ENCODE peak calls at places on chromosomes 1 and 21, in eight cellular contexts. A, G, B, H, P, L, S and Z are unnamed samples.

GRCh38 chr1:167713330-167714081 is 8.3 kb upstream of the MPZL1 start:
- DNase-seq in P (no peak), A (peak), L (no peak), G (peak), B (no peak), H (peak), S (no peak), Z (no peak)

GRCh38 chr1:101203812-101204540 is 32.8 kb upstream of the S1PR1 start:
- DNase-seq in B (no peak), G (peak), P (no peak), S (no peak), H (no peak), A (no peak), L (no peak), Z (no peak)

GRCh38 chr1:176931526-176931925 is 233.0 kb downstream of the ASTN1 start:
- DNase-seq in B (no peak), A (no peak), G (no peak), P (no peak), H (no peak), L (no peak), S (no peak), Z (no peak)

GRCh38 chr1:17742590-17742989 is 12.5 kb upstream of the ACTL8 start:
- DNase-seq in A (no peak), G (peak), H (no peak), B (no peak), S (no peak), P (no peak), L (no peak), Z (no peak)

GRCh38 chr1:98323906-98324358 is 337.6 kb upstream of the SNX7 start:
- DNase-seq in B (peak), H (peak), G (no peak), S (no peak), A (peak), L (no peak), P (peak), Z (no peak)

GRCh38 chr1:153936011-153936802 is 10.3 kb downstream of the DENND4B start:
- DNase-seq in S (no peak), A (no peak), G (peak), L (no peak), P (no peak), B (no peak), H (no peak), Z (no peak)

GRCh38 chr1:200610846-200611245 is 9.7 kb downstream of the KIF14 start:
- DNase-seq in G (no peak), H (no peak), A (no peak), S (no peak), P (no peak), B (no peak), L (no peak), Z (no peak)

GRCh38 chr1:229102741-229103480 is 168.0 kb upstream of the RAB4A start:
- DNase-seq in L (no peak), P (no peak), S (no peak), A (no peak), B (no peak), G (no peak), H (peak), Z (no peak)

GRCh38 chr1:165871311-165872067 is 44.1 kb downstream of the UCK2 start:
- DNase-seq in A (peak), P (peak), B (peak), L (peak), H (peak), S (peak), G (no peak), Z (no peak)

GRCh38 chr1:96424882-96425281 is 296.7 kb upstream of the PTBP2 start:
- DNase-seq in A (no peak), S (no peak), B (no peak), G (no peak), H (no peak), P (no peak), L (no peak), Z (no peak)

GRCh38 chr1:201904579-201904978 is 15.9 kb downstream of the SHISA4 start:
- DNase-seq in P (no peak), G (no peak), S (no peak), B (no peak), A (peak), L (no peak), H (peak), Z (peak)

GRCh38 chr1:201906336-201906735 is 17.6 kb downstream of the SHISA4 start:
- DNase-seq in A (no peak), G (no peak), P (no peak), B (no peak), H (no peak), S (no peak), L (no peak), Z (no peak)

GRCh38 chr1:201907621-201908020 is 18.9 kb downstream of the SHISA4 start:
- DNase-seq in H (no peak), G (no peak), A (no peak), B (no peak), P (no peak), L (no peak), S (no peak), Z (no peak)

GRCh38 chr1:201903135-201903534 is 14.4 kb downstream of the SHISA4 start:
- DNase-seq in H (no peak), G (no peak), B (no peak), A (peak), L (no peak), S (no peak), P (no peak), Z (no peak)

GRCh38 chr1:201905234-201905890 is 16.7 kb downstream of the SHISA4 start:
- DNase-seq in H (no peak), G (no peak), L (no peak), B (no peak), P (no peak), A (no peak), S (no peak), Z (no peak)
- TF ChIP-seq POLR2AphosphoS5 in H (no peak), G (no peak), L (no peak), B (no peak), P (no peak), A (no peak), S (no peak), Z (no peak)

GRCh38 chr1:160642281-160642644 is 4.6 kb downstream of the SLAMF1 start:
- DNase-seq in A (no peak), L (no peak), P (no peak), B (no peak), G (no peak), H (no peak), S (no peak), Z (no peak)
- H3K4me3 ChIP-seq in A (no peak), L (peak), P (no peak), B (no peak), G (no peak), H (no peak), S (no peak), Z (no peak)

GRCh38 chr1:169548312-169548711 is 38.0 kb downstream of the F5 start:
- DNase-seq in H (no peak), B (no peak), A (no peak), P (no peak), S (no peak), G (no peak), L (no peak), Z (no peak)

GRCh38 chr1:169550294-169550693 is 36.0 kb downstream of the F5 start:
- DNase-seq in B (peak), H (peak), A (no peak), P (no peak), G (peak), S (peak), L (no peak), Z (no peak)

GRCh38 chr1:169545472-169545871 is 40.8 kb downstream of the F5 start:
- DNase-seq in L (no peak), B (no peak), S (no peak), A (no peak), P (no peak), G (no peak), H (no peak), Z (no peak)

GRCh38 chr1:169546087-169546995 is 39.9 kb downstream of the F5 start:
- DNase-seq in L (peak), S (peak), P (peak), H (peak), A (peak), B (peak), G (peak), Z (peak)
- TF ChIP-seq POLR2AphosphoS5 in L (no peak), S (no peak), P (no peak), H (no peak), A (no peak), B (no peak), G (no peak), Z (no peak)

GRCh38 chr1:246156847-246157246 is 350.2 kb downstream of the SMYD3 start:
- DNase-seq in B (peak), P (no peak), H (no peak), L (no peak), S (peak), G (no peak), A (no peak), Z (no peak)
- H3K4me3 ChIP-seq in B (peak), P (no peak), H (no peak), L (no peak), S (no peak), G (no peak), A (no peak), Z (no peak)

GRCh38 chr21:43588957-43589356 is 70.3 kb downstream of the HSF2BP start:
- DNase-seq in S (no peak), A (no peak), G (no peak), H (no peak), L (no peak), B (no peak), P (no peak), Z (no peak)

GRCh38 chr21:43585514-43585913 is 73.8 kb downstream of the HSF2BP start:
- DNase-seq in A (no peak), B (no peak), S (no peak), H (no peak), P (no peak), G (no peak), L (no peak), Z (no peak)

GRCh38 chr21:43591468-43592050 is 67.7 kb downstream of the HSF2BP start:
- DNase-seq in P (no peak), A (no peak), G (no peak), S (no peak), H (no peak), B (no peak), L (no peak), Z (no peak)

GRCh38 chr21:43590220-43590619 is 69.1 kb downstream of the HSF2BP start:
- DNase-seq in S (no peak), P (no peak), B (no peak), G (no peak), L (no peak), H (no peak), A (no peak), Z (no peak)

GRCh38 chr21:43585924-43586411 is 73.3 kb downstream of the HSF2BP start:
- DNase-seq in A (no peak), G (no peak), B (peak), L (no peak), P (peak), H (peak), S (no peak), Z (peak)
- TF ChIP-seq POLR2AphosphoS5 in A (peak), G (peak), B (no peak), L (no peak), P (peak), H (no peak), S (no peak), Z (peak)